ENCODE peak calls at places on chromosomes 7 and 10, in four cellular contexts. M is small intestine, Z is A549, S is MCF 10A. V is an unnamed sample.

GRCh38 chr7:155327590-155328320 is 30.1 kb downstream of the INSIG1 start:
- DNase-seq in M (no peak), Z (no peak), S (no peak), V (no peak)

GRCh38 chr10:60821661-60822060 is 43.4 kb downstream of the CDK1 start:
- DNase-seq in M (no peak), Z (no peak), S (no peak), V (no peak)

GRCh38 chr7:36280840-36281812 is 108.5 kb upstream of the ANLN start:
- DNase-seq in M (peak), Z (peak), S (peak), V (peak)

GRCh38 chr7:146067880-146068279 is 48.7 kb upstream of the CNTNAP2 start:
- DNase-seq in M (no peak), Z (no peak), S (no peak), V (no peak)

GRCh38 chr7:114312649-114313048 is 102.0 kb upstream of the FOXP2 start:
- DNase-seq in M (no peak), Z (no peak), S (peak), V (peak)

GRCh38 chr7:18421297-18422004 is 74.1 kb upstream of the HDAC9 start:
- DNase-seq in M (no peak), Z (no peak), S (no peak), V (peak)

GRCh38 chr7:131649879-131650278 is 93.5 kb upstream of the PODXL start:
- DNase-seq in M (no peak), Z (no peak), S (no peak), V (no peak)

GRCh38 chr10:12389154-12389734 is 39.9 kb downstream of the CAMK1D start:
- DNase-seq in M (peak), Z (no peak), S (no peak), V (no peak)

GRCh38 chr7:74570533-74571156 is 86.9 kb upstream of the GTF2I start:
- DNase-seq in M (no peak), Z (no peak), S (no peak), V (no peak)

GRCh38 chr7:143394068-143394467 is 12.9 kb downstream of the ZYX start:
- DNase-seq in M (no peak), Z (no peak), S (no peak), V (no peak)

GRCh38 chr7:131235489-131236317 is 92.0 kb upstream of the MKLN1 start:
- DNase-seq in M (peak), Z (peak), S (peak), V (peak)

GRCh38 chr10:2948127-2948854 is 119.1 kb upstream of the PFKP start:
- DNase-seq in M (no peak), Z (no peak), S (no peak), V (no peak)

GRCh38 chr10:79274279-79275104 is 72.8 kb upstream of the PPIF start:
- DNase-seq in M (no peak), Z (no peak), S (peak), V (peak)

GRCh38 chr7:29107056-29107455 is 39.3 kb downstream of the CPVL start:
- DNase-seq in M (no peak), Z (no peak), S (no peak), V (no peak)

GRCh38 chr10:6239213-6239991 is 36.7 kb downstream of the PFKFB3 start:
- DNase-seq in M (peak), Z (peak), S (peak), V (peak)

GRCh38 chr10:131848741-131849590 is 51.8 kb upstream of the PPP2R2D start:
- DNase-seq in M (no peak), Z (no peak), S (no peak), V (no peak)

GRCh38 chr7:68043546-68043945 is 1046.9 kb downstream of the TYW1 start:
- DNase-seq in M (no peak), Z (no peak), S (no peak), V (peak)

GRCh38 chr7:50814166-50814565 is 31.5 kb upstream of the GRB10 start:
- DNase-seq in M (no peak), Z (no peak), S (no peak), V (no peak)

GRCh38 chr10:101601541-101601940 is 13.4 kb downstream of the DPCD start:
- DNase-seq in M (no peak), Z (no peak), S (no peak), V (no peak)

GRCh38 chr7:43439631-43440401 is 143.1 kb upstream of the STK17A start:
- DNase-seq in M (peak), Z (peak), S (peak), V (peak)

GRCh38 chr7:36346260-36346831 is 43.3 kb upstream of the ANLN start:
- DNase-seq in M (no peak), Z (no peak), S (peak), V (peak)

GRCh38 chr10:30557884-30558283 is 71.7 kb downstream of the LYZL2 start:
- DNase-seq in M (no peak), Z (peak), S (peak), V (peak)

GRCh38 chr10:30438016-30438850 is 4.2 kb downstream of the MAP3K8 start:
- DNase-seq in M (no peak), Z (no peak), S (no peak), V (no peak)

GRCh38 chr7:102395958-102396709 is at the start of gene PRKRIP1:
- DNase-seq in M (peak), Z (peak), S (peak), V (peak)

GRCh38 chr10:28761084-28761875 is 84.0 kb downstream of the BAMBI start:
- DNase-seq in M (no peak), Z (no peak), S (no peak), V (no peak)

GRCh38 chr7:2165610-2166594 is 66.8 kb downstream of the MAD1L1 start:
- DNase-seq in M (no peak), Z (no peak), S (no peak), V (no peak)

V was measured in RPMI7951.